ENCODE peak calls at places on chromosomes 7 and 10, in ten cellular contexts. One of them, this sample, is unnamed.

GRCh38 chr7:129529643-129530042 is 27.3 kb downstream of the SMKR1 start:
- DNase-seq in AML-193: no peak
- DNase-seq in effector memory CD4-positive, alpha-beta T cell: no peak
- DNase-seq in activated naive CD8-positive, alpha-beta T cell treated with anti-CD3 and anti-CD28 coated beads, Interleukin-2, amount 50 U/mL, for 24 hours: no peak
- DNase-seq in COR-L47: no peak
- DNase-seq in left lung: no peak
- DNase-seq in Kasumi-1: no peak
- DNase-seq in neuronal stem cell: no peak
- DNase-seq in mesendoderm: peak
- DNase-seq in NCI-H774: no peak
- DNase-seq in this sample: no peak

GRCh38 chr7:2757361-2757903 is 69.4 kb downstream of the AMZ1 start:
- DNase-seq in mesendoderm: no peak
- DNase-seq in Kasumi-1: peak
- DNase-seq in left lung: peak
- DNase-seq in effector memory CD4-positive, alpha-beta T cell: no peak
- DNase-seq in NCI-H774: no peak
- DNase-seq in neuronal stem cell: no peak
- DNase-seq in COR-L47: no peak
- DNase-seq in AML-193: no peak
- DNase-seq in activated naive CD8-positive, alpha-beta T cell treated with anti-CD3 and anti-CD28 coated beads, Interleukin-2, amount 50 U/mL, for 24 hours: no peak
- DNase-seq in this sample: peak

GRCh38 chr7:33720870-33721269 is 184.5 kb upstream of the BMPER start:
- DNase-seq in NCI-H774: no peak
- DNase-seq in AML-193: no peak
- DNase-seq in COR-L47: no peak
- DNase-seq in effector memory CD4-positive, alpha-beta T cell: no peak
- DNase-seq in mesendoderm: no peak
- DNase-seq in left lung: no peak
- DNase-seq in neuronal stem cell: no peak
- DNase-seq in Kasumi-1: no peak
- DNase-seq in activated naive CD8-positive, alpha-beta T cell treated with anti-CD3 and anti-CD28 coated beads, Interleukin-2, amount 50 U/mL, for 24 hours: no peak
- DNase-seq in this sample: peak

GRCh38 chr7:70736715-70737460 is 395.1 kb upstream of the GALNT17 start:
- DNase-seq in COR-L47: no peak
- DNase-seq in neuronal stem cell: no peak
- DNase-seq in Kasumi-1: no peak
- DNase-seq in mesendoderm: no peak
- DNase-seq in effector memory CD4-positive, alpha-beta T cell: no peak
- DNase-seq in AML-193: no peak
- DNase-seq in activated naive CD8-positive, alpha-beta T cell treated with anti-CD3 and anti-CD28 coated beads, Interleukin-2, amount 50 U/mL, for 24 hours: no peak
- DNase-seq in left lung: no peak
- DNase-seq in NCI-H774: no peak
- DNase-seq in this sample: no peak

GRCh38 chr10:77165445-77166316 is 471.9 kb downstream of the KCNMA1 start:
- DNase-seq in effector memory CD4-positive, alpha-beta T cell: no peak
- DNase-seq in mesendoderm: peak
- DNase-seq in activated naive CD8-positive, alpha-beta T cell treated with anti-CD3 and anti-CD28 coated beads, Interleukin-2, amount 50 U/mL, for 24 hours: peak
- DNase-seq in NCI-H774: peak
- DNase-seq in COR-L47: peak
- DNase-seq in Kasumi-1: peak
- DNase-seq in neuronal stem cell: peak
- DNase-seq in left lung: no peak
- DNase-seq in AML-193: peak
- DNase-seq in this sample: peak

GRCh38 chr10:119450606-119451304 is 91.8 kb downstream of the RGS10 start:
- DNase-seq in left lung: no peak
- DNase-seq in AML-193: no peak
- DNase-seq in Kasumi-1: no peak
- DNase-seq in mesendoderm: no peak
- DNase-seq in NCI-H774: no peak
- DNase-seq in effector memory CD4-positive, alpha-beta T cell: no peak
- DNase-seq in COR-L47: no peak
- DNase-seq in activated naive CD8-positive, alpha-beta T cell treated with anti-CD3 and anti-CD28 coated beads, Interleukin-2, amount 50 U/mL, for 24 hours: no peak
- DNase-seq in neuronal stem cell: no peak
- DNase-seq in this sample: no peak

GRCh38 chr7:40782836-40783235 is 648.0 kb downstream of the SUGCT start:
- DNase-seq in COR-L47: no peak
- DNase-seq in mesendoderm: no peak
- DNase-seq in effector memory CD4-positive, alpha-beta T cell: no peak
- DNase-seq in neuronal stem cell: no peak
- DNase-seq in NCI-H774: no peak
- DNase-seq in activated naive CD8-positive, alpha-beta T cell treated with anti-CD3 and anti-CD28 coated beads, Interleukin-2, amount 50 U/mL, for 24 hours: no peak
- DNase-seq in Kasumi-1: no peak
- DNase-seq in AML-193: no peak
- DNase-seq in left lung: no peak
- DNase-seq in this sample: no peak

GRCh38 chr7:98727146-98727709 is 110.1 kb downstream of the NPTX2 start:
- DNase-seq in effector memory CD4-positive, alpha-beta T cell: no peak
- DNase-seq in left lung: no peak
- DNase-seq in activated naive CD8-positive, alpha-beta T cell treated with anti-CD3 and anti-CD28 coated beads, Interleukin-2, amount 50 U/mL, for 24 hours: no peak
- DNase-seq in NCI-H774: no peak
- DNase-seq in mesendoderm: peak
- DNase-seq in AML-193: no peak
- DNase-seq in COR-L47: no peak
- DNase-seq in Kasumi-1: no peak
- DNase-seq in neuronal stem cell: no peak
- DNase-seq in this sample: peak

GRCh38 chr10:43294892-43295291 is 28.0 kb upstream of the RASGEF1A start:
- DNase-seq in Kasumi-1: no peak
- DNase-seq in NCI-H774: no peak
- DNase-seq in COR-L47: no peak
- DNase-seq in activated naive CD8-positive, alpha-beta T cell treated with anti-CD3 and anti-CD28 coated beads, Interleukin-2, amount 50 U/mL, for 24 hours: no peak
- DNase-seq in neuronal stem cell: no peak
- DNase-seq in effector memory CD4-positive, alpha-beta T cell: no peak
- DNase-seq in AML-193: no peak
- DNase-seq in mesendoderm: no peak
- DNase-seq in left lung: no peak
- DNase-seq in this sample: no peak

GRCh38 chr10:45419673-45420020 is 45.6 kb downstream of the ALOX5 start:
- DNase-seq in neuronal stem cell: no peak
- DNase-seq in left lung: no peak
- DNase-seq in activated naive CD8-positive, alpha-beta T cell treated with anti-CD3 and anti-CD28 coated beads, Interleukin-2, amount 50 U/mL, for 24 hours: no peak
- DNase-seq in mesendoderm: no peak
- DNase-seq in effector memory CD4-positive, alpha-beta T cell: no peak
- DNase-seq in NCI-H774: no peak
- DNase-seq in COR-L47: no peak
- DNase-seq in Kasumi-1: no peak
- DNase-seq in AML-193: no peak
- DNase-seq in this sample: no peak

GRCh38 chr7:338295-339061 is 48.5 kb downstream of the FOXL3 start:
- DNase-seq in COR-L47: no peak
- DNase-seq in left lung: peak
- DNase-seq in effector memory CD4-positive, alpha-beta T cell: no peak
- DNase-seq in activated naive CD8-positive, alpha-beta T cell treated with anti-CD3 and anti-CD28 coated beads, Interleukin-2, amount 50 U/mL, for 24 hours: no peak
- DNase-seq in Kasumi-1: no peak
- DNase-seq in mesendoderm: no peak
- DNase-seq in NCI-H774: no peak
- DNase-seq in neuronal stem cell: no peak
- DNase-seq in AML-193: no peak
- DNase-seq in this sample: no peak

GRCh38 chr7:110531186-110531585 is 559.7 kb upstream of the LRRN3 start:
- DNase-seq in Kasumi-1: no peak
- DNase-seq in mesendoderm: no peak
- DNase-seq in AML-193: no peak
- DNase-seq in activated naive CD8-positive, alpha-beta T cell treated with anti-CD3 and anti-CD28 coated beads, Interleukin-2, amount 50 U/mL, for 24 hours: no peak
- DNase-seq in NCI-H774: no peak
- DNase-seq in neuronal stem cell: no peak
- DNase-seq in effector memory CD4-positive, alpha-beta T cell: no peak
- DNase-seq in left lung: no peak
- DNase-seq in COR-L47: no peak
- DNase-seq in this sample: no peak

GRCh38 chr7:469591-469961 is 50.1 kb downstream of the PDGFA start:
- DNase-seq in AML-193: no peak
- DNase-seq in effector memory CD4-positive, alpha-beta T cell: no peak
- DNase-seq in left lung: no peak
- DNase-seq in activated naive CD8-positive, alpha-beta T cell treated with anti-CD3 and anti-CD28 coated beads, Interleukin-2, amount 50 U/mL, for 24 hours: no peak
- DNase-seq in Kasumi-1: no peak
- DNase-seq in COR-L47: no peak
- DNase-seq in neuronal stem cell: no peak
- DNase-seq in mesendoderm: no peak
- DNase-seq in NCI-H774: no peak
- DNase-seq in this sample: no peak

GRCh38 chr10:101031796-101032636 is 982 bp downstream of the SFXN3 start:
- DNase-seq in NCI-H774: no peak
- DNase-seq in mesendoderm: peak
- DNase-seq in activated naive CD8-positive, alpha-beta T cell treated with anti-CD3 and anti-CD28 coated beads, Interleukin-2, amount 50 U/mL, for 24 hours: peak
- DNase-seq in left lung: peak
- DNase-seq in AML-193: peak
- DNase-seq in COR-L47: peak
- DNase-seq in Kasumi-1: peak
- DNase-seq in effector memory CD4-positive, alpha-beta T cell: peak
- DNase-seq in neuronal stem cell: no peak
- DNase-seq in this sample: peak

GRCh38 chr7:151218170-151218569 is 7.9 kb upstream of the H2BK1 start:
- DNase-seq in AML-193: no peak
- DNase-seq in mesendoderm: no peak
- DNase-seq in left lung: no peak
- DNase-seq in effector memory CD4-positive, alpha-beta T cell: no peak
- DNase-seq in NCI-H774: no peak
- DNase-seq in COR-L47: no peak
- DNase-seq in neuronal stem cell: no peak
- DNase-seq in activated naive CD8-positive, alpha-beta T cell treated with anti-CD3 and anti-CD28 coated beads, Interleukin-2, amount 50 U/mL, for 24 hours: no peak
- DNase-seq in Kasumi-1: no peak
- DNase-seq in this sample: no peak

GRCh38 chr7:79332091-79332490 is 121.4 kb downstream of the MAGI2 start:
- DNase-seq in COR-L47: no peak
- DNase-seq in mesendoderm: no peak
- DNase-seq in NCI-H774: no peak
- DNase-seq in left lung: no peak
- DNase-seq in neuronal stem cell: no peak
- DNase-seq in activated naive CD8-positive, alpha-beta T cell treated with anti-CD3 and anti-CD28 coated beads, Interleukin-2, amount 50 U/mL, for 24 hours: no peak
- DNase-seq in effector memory CD4-positive, alpha-beta T cell: no peak
- DNase-seq in Kasumi-1: no peak
- DNase-seq in AML-193: no peak
- DNase-seq in this sample: no peak

GRCh38 chr7:95906871-95907270 is 134.5 kb downstream of the DYNC1I1 start:
- DNase-seq in AML-193: no peak
- DNase-seq in Kasumi-1: no peak
- DNase-seq in COR-L47: no peak
- DNase-seq in NCI-H774: peak
- DNase-seq in mesendoderm: no peak
- DNase-seq in neuronal stem cell: no peak
- DNase-seq in activated naive CD8-positive, alpha-beta T cell treated with anti-CD3 and anti-CD28 coated beads, Interleukin-2, amount 50 U/mL, for 24 hours: no peak
- DNase-seq in left lung: no peak
- DNase-seq in effector memory CD4-positive, alpha-beta T cell: no peak
- DNase-seq in this sample: no peak

GRCh38 chr10:52746169-52746568 is 26.4 kb downstream of the MBL2 start:
- DNase-seq in neuronal stem cell: no peak
- DNase-seq in NCI-H774: no peak
- DNase-seq in mesendoderm: no peak
- DNase-seq in Kasumi-1: no peak
- DNase-seq in effector memory CD4-positive, alpha-beta T cell: no peak
- DNase-seq in AML-193: no peak
- DNase-seq in activated naive CD8-positive, alpha-beta T cell treated with anti-CD3 and anti-CD28 coated beads, Interleukin-2, amount 50 U/mL, for 24 hours: no peak
- DNase-seq in COR-L47: no peak
- DNase-seq in left lung: no peak
- DNase-seq in this sample: no peak

GRCh38 chr7:85006754-85007153 is 180.1 kb downstream of the SEMA3D start:
- DNase-seq in NCI-H774: no peak
- DNase-seq in mesendoderm: no peak
- DNase-seq in activated naive CD8-positive, alpha-beta T cell treated with anti-CD3 and anti-CD28 coated beads, Interleukin-2, amount 50 U/mL, for 24 hours: no peak
- DNase-seq in Kasumi-1: no peak
- DNase-seq in AML-193: no peak
- DNase-seq in COR-L47: no peak
- DNase-seq in left lung: no peak
- DNase-seq in neuronal stem cell: no peak
- DNase-seq in effector memory CD4-positive, alpha-beta T cell: no peak
- DNase-seq in this sample: no peak